ENCODE peak calls at places on chromosomes 11 and 22, in nine cellular contexts. D is ELF-1; T is A549; C is AML-193; V is T-helper 2 cell; G is ACHN; U is EH; K is pancreas; A is stimulated activated CD4-positive, alpha-beta T cell treated with anti-CD3 and anti-CD28 coated beads, Interleukin-1b, Interleukin-23, amount 100 ng/mL, for 24 hours. B is an unnamed sample.

GRCh38 chr22:33389927-33390326 is 331.7 kb upstream of the SYN3 start:
- DNase-seq in D (no peak), T (no peak), C (no peak), V (no peak), G (no peak), U (peak; percentile 30), K (no peak), A (no peak), B (no peak)

GRCh38 chr11:15976433-15977045 is 379.8 kb downstream of the SOX6 start:
- DNase-seq in D (no peak), T (no peak), C (no peak), V (no peak), G (no peak), U (peak; percentile 66), K (no peak), A (no peak), B (no peak)

GRCh38 chr11:74417860-74418508 is 19.8 kb upstream of the PGM2L1 start:
- DNase-seq in D (no peak), T (no peak), C (no peak), V (no peak), G (peak; percentile 3), U (peak; percentile 41), K (no peak), A (no peak), B (no peak)

GRCh38 chr11:78784321-78785061 is 209.8 kb upstream of the NARS2 start:
- DNase-seq in D (no peak), T (no peak), C (no peak), V (no peak), G (no peak), U (peak; percentile 83), K (no peak), A (no peak), B (no peak)

GRCh38 chr11:71179877-71180276 is 72.5 kb downstream of the SHANK2 start:
- DNase-seq in D (peak; percentile 19), T (no peak), C (no peak), V (no peak), G (no peak), U (no peak), K (no peak), A (no peak), B (no peak)

GRCh38 chr11:97607301-97608000 is 1217.6 kb downstream of the JRKL start:
- DNase-seq in D (no peak), T (no peak), C (no peak), V (no peak), G (no peak), U (no peak), K (no peak), A (no peak), B (no peak)

GRCh38 chr11:33692013-33692504 is 8.6 kb downstream of the C11orf91 start:
- DNase-seq in D (peak; percentile 30), T (peak; percentile 69), C (no peak), V (no peak), G (peak; percentile 97), U (peak; percentile 99), K (peak; percentile 79), A (no peak), B (no peak)

GRCh38 chr22:37775785-37776638 is 31.7 kb upstream of the GCAT start:
- DNase-seq in D (no peak), T (no peak), C (no peak), V (no peak), G (no peak), U (peak; percentile 84), K (no peak), A (no peak), B (no peak)

GRCh38 chr11:65946655-65947054 is 1.4 kb downstream of the TSGA10IP start:
- DNase-seq in D (no peak), T (no peak), C (no peak), V (no peak), G (no peak), U (no peak), K (no peak), A (no peak), B (no peak)

GRCh38 chr11:12123177-12123576 is 12.8 kb downstream of the MICAL2 start:
- DNase-seq in D (no peak), T (no peak), C (no peak), V (no peak), G (no peak), U (peak; percentile 66), K (no peak), A (no peak), B (no peak)

GRCh38 chr11:67497656-67498291 is 7.4 kb downstream of the PITPNM1 start:
- DNase-seq in D (no peak), T (no peak), C (no peak), V (no peak), G (no peak), U (no peak), K (no peak), A (no peak), B (no peak)

GRCh38 chr11:119872911-119873310 is 143.9 kb upstream of the NECTIN1 start:
- DNase-seq in D (no peak), T (no peak), C (no peak), V (no peak), G (no peak), U (no peak), K (no peak), A (no peak), B (no peak)

GRCh38 chr11:128324531-128325141 is 262.7 kb downstream of the ETS1 start:
- DNase-seq in D (no peak), T (no peak), C (no peak), V (peak; percentile 72), G (no peak), U (no peak), K (no peak), A (peak; percentile 63), B (no peak)

GRCh38 chr11:123838659-123839058 is 32.5 kb upstream of the OR6M1 start:
- DNase-seq in D (no peak), T (no peak), C (no peak), V (no peak), G (no peak), U (no peak), K (no peak), A (no peak), B (no peak)

B was measured in HAP-1.